ENCODE peak calls at places on chromosome 19, in nine cellular contexts. K, O, S, Y, D, L, N, Q and B are unnamed samples.

GRCh38 chr19:29308977-29309520 is 96.1 kb upstream of the UQCRFS1 start:
- DNase-seq in K (no peak), O (no peak), S (no peak), Y (no peak), D (no peak), L (no peak), N (no peak), Q (no peak), B (no peak)

GRCh38 chr19:6577410-6578125 is 13.4 kb downstream of the CD70 start:
- DNase-seq in K (no peak), O (no peak), S (no peak), Y (peak), D (no peak), L (peak), N (no peak), Q (no peak), B (peak)

GRCh38 chr19:17076539-17076919 is 952 bp downstream of the MYO9B start:
- DNase-seq in K (peak), O (peak), S (no peak), Y (no peak), D (no peak), L (peak), N (no peak), Q (no peak), B (no peak)

GRCh38 chr19:6639439-6639838 is 30.5 kb downstream of the TNFSF14 start:
- DNase-seq in K (no peak), O (no peak), S (no peak), Y (no peak), D (no peak), L (no peak), N (no peak), Q (no peak), B (no peak)

GRCh38 chr19:9885077-9885552 is 50.0 kb downstream of the PIN1 start:
- DNase-seq in K (no peak), O (no peak), S (no peak), Y (peak), D (no peak), L (no peak), N (no peak), Q (no peak), B (no peak)

GRCh38 chr19:46620716-46621115 is 4.2 kb downstream of the PTGIR start:
- DNase-seq in K (no peak), O (no peak), S (peak), Y (no peak), D (no peak), L (no peak), N (no peak), Q (no peak), B (no peak)

GRCh38 chr19:12647490-12648071 is 19.0 kb downstream of the MAN2B1 start:
- DNase-seq in K (peak), O (peak), S (peak), Y (peak), D (peak), L (peak), N (no peak), Q (peak), B (no peak)

GRCh38 chr19:6048348-6048747 is 62.0 kb downstream of the RFX2 start:
- DNase-seq in K (no peak), O (no peak), S (no peak), Y (no peak), D (no peak), L (no peak), N (no peak), Q (no peak), B (no peak)

GRCh38 chr19:28466107-28467045 is 746.6 kb downstream of the UQCRFS1 start:
- DNase-seq in K (peak), O (no peak), S (no peak), Y (peak), D (peak), L (peak), N (no peak), Q (peak), B (no peak)

GRCh38 chr19:39341122-39341719 is 1.0 kb upstream of the SAMD4B start:
- DNase-seq in K (no peak), O (no peak), S (no peak), Y (peak), D (no peak), L (peak), N (no peak), Q (peak), B (no peak)

GRCh38 chr19:12090807-12091206 is 26.3 kb downstream of the ZNF844 start:
- DNase-seq in K (peak), O (peak), S (peak), Y (peak), D (peak), L (peak), N (peak), Q (peak), B (peak)

GRCh38 chr19:1408300-1409203 is 1.2 kb downstream of the DAZAP1 start:
- DNase-seq in K (peak), O (peak), S (peak), Y (peak), D (peak), L (peak), N (no peak), Q (peak), B (no peak)

GRCh38 chr19:6086081-6086858 is 24.0 kb downstream of the RFX2 start:
- DNase-seq in K (no peak), O (no peak), S (no peak), Y (no peak), D (no peak), L (no peak), N (no peak), Q (no peak), B (no peak)

GRCh38 chr19:6276447-6276846 is 3.3 kb downstream of the MLLT1 start:
- DNase-seq in K (no peak), O (no peak), S (peak), Y (peak), D (peak), L (peak), N (peak), Q (no peak), B (no peak)

GRCh38 chr19:32642771-32643170 is 32.2 kb downstream of the ANKRD27 start:
- DNase-seq in K (no peak), O (no peak), S (no peak), Y (no peak), D (no peak), L (peak), N (no peak), Q (no peak), B (no peak)

GRCh38 chr19:46022431-46023310 is at the start of gene PGLYRP1:
- DNase-seq in K (no peak), O (no peak), S (no peak), Y (no peak), D (no peak), L (no peak), N (no peak), Q (no peak), B (no peak)

GRCh38 chr19:12838893-12839656 is 760 bp downstream of the MAST1 start:
- DNase-seq in K (no peak), O (no peak), S (no peak), Y (no peak), D (no peak), L (no peak), N (no peak), Q (no peak), B (no peak)

GRCh38 chr19:38455031-38455430 is 21.5 kb downstream of the RYR1 start:
- DNase-seq in K (no peak), O (no peak), S (no peak), Y (no peak), D (no peak), L (no peak), N (no peak), Q (no peak), B (no peak)

GRCh38 chr19:7699422-7700127 is 2.4 kb downstream of the FCER2 start:
- DNase-seq in K (no peak), O (no peak), S (no peak), Y (no peak), D (no peak), L (no peak), N (no peak), Q (no peak), B (peak)

GRCh38 chr19:45640849-45641273 is 1.7 kb upstream of the EML2 start:
- DNase-seq in K (no peak), O (peak), S (no peak), Y (peak), D (peak), L (peak), N (no peak), Q (peak), B (no peak)

GRCh38 chr19:42271861-42272534 is 2.9 kb downstream of the CIC start:
- DNase-seq in K (no peak), O (no peak), S (no peak), Y (no peak), D (no peak), L (no peak), N (no peak), Q (no peak), B (no peak)

GRCh38 chr19:10086032-10086903 is at the start of gene SHFL:
- DNase-seq in K (peak), O (peak), S (peak), Y (peak), D (peak), L (peak), N (no peak), Q (peak), B (no peak)

GRCh38 chr19:5287066-5287465 is 53.5 kb downstream of the PTPRS start:
- DNase-seq in K (no peak), O (no peak), S (no peak), Y (no peak), D (no peak), L (no peak), N (no peak), Q (no peak), B (peak)

GRCh38 chr19:31312629-31313244 is 36.5 kb downstream of the TSHZ3 start:
- DNase-seq in K (no peak), O (no peak), S (no peak), Y (no peak), D (no peak), L (no peak), N (no peak), Q (no peak), B (no peak)

GRCh38 chr19:31727536-31727935 is 378.3 kb upstream of the TSHZ3 start:
- DNase-seq in K (no peak), O (no peak), S (no peak), Y (no peak), D (no peak), L (no peak), N (no peak), Q (no peak), B (no peak)

GRCh38 chr19:49347835-49348234 is 12.6 kb downstream of the CD37 start:
- DNase-seq in K (peak), O (no peak), S (no peak), Y (no peak), D (no peak), L (no peak), N (no peak), Q (no peak), B (no peak)

GRCh38 chr19:44741841-44742352 is 6.6 kb upstream of the BCL3 start:
- DNase-seq in K (peak), O (peak), S (peak), Y (peak), D (peak), L (peak), N (peak), Q (peak), B (no peak)

GRCh38 chr19:54168174-54168917 is 4.6 kb downstream of the TMC4 start:
- DNase-seq in K (peak), O (peak), S (peak), Y (peak), D (peak), L (peak), N (peak), Q (peak), B (no peak)

DNA sequence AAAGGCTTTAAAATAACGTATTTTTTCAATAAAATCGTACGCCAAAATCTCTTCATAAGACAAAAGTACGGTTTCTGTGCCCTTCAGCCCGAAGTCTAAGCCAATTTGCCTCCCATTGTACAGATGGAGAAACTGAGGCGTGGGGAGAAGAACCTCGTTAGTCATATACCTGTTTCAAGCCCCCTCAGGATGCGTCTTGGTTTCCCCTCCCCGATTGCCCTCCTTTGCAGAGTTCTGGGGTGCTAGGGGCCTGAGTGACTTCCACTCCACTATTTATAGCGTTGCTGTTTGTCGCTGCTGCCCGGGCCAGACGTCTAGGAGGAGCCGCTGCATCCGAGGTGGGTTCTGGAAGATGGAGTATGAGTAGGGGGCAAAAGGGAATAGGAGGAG is 2.3 kb upstream of the LTBP4 start:
- DNase-seq in K (no peak), O (no peak), S (no peak), Y (no peak), D (no peak), L (no peak), N (no peak), Q (no peak), B (no peak)
- H3K27ac ChIP-seq in K (no peak), O (peak), S (peak), Y (no peak), D (no peak), L (peak), N (peak), Q (peak), B (no peak)

GRCh38 chr19:56841194-56841546 is 644 bp upstream of the PEG3 start:
- DNase-seq in K (no peak), O (no peak), S (no peak), Y (no peak), D (no peak), L (no peak), N (no peak), Q (no peak), B (no peak)

GRCh38 chr19:56839665-56840451 is 668 bp downstream of the PEG3 start:
- DNase-seq in K (no peak), O (peak), S (peak), Y (peak), D (peak), L (peak), N (peak), Q (peak), B (no peak)

GRCh38 chr19:56838930-56839664 is 1.4 kb downstream of the PEG3 start:
- DNase-seq in K (peak), O (peak), S (peak), Y (peak), D (peak), L (peak), N (peak), Q (peak), B (no peak)

GRCh38 chr19:56842421-56842820 is 1.9 kb upstream of the PEG3 start:
- DNase-seq in K (no peak), O (no peak), S (no peak), Y (no peak), D (no peak), L (no peak), N (no peak), Q (no peak), B (no peak)

DNA sequence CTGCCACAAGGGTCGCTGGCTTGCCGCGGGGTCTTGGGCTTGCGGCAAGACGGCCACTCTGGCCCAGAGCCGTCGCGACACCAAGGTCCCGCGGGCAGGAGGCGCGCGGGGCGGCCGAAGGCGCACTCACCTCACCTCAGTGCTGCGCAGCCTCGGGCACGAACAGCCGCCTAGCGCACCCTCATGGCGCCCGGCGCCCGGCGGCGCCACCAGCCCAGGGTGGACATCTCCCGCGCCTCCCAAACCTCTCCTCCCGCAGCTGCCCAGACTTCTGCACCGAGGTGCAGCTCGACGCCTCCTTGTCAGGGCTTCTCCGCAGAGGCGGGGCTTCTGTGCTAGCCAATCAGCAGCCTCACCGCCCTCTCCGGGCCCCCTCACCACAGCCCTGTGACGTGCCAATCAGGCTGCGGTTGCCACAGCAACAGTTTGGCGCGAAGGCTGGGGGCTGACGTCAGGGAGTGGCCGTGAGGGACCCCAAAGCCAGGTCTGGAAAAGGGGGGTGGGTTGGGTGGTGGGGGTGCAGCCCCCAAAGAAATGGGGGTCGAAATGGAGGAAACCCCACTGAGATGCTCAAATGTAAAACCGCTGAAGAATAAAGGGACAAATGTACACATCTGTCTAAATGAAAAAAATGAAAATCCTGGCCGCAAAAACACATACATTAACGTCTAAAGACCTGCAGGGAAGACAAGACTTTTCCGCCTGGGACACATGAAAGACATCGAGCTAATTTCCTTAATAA is at the start of the genes PEG3 and ZIM2:
- DNase-seq in K (no peak), O (no peak), S (peak), Y (peak), D (no peak), L (peak), N (peak), Q (no peak), B (no peak)
- H3K27ac ChIP-seq in K (no peak), O (peak), S (peak), Y (peak), D (no peak), L (peak), N (peak), Q (peak), B (no peak)

GRCh38 chr19:2802826-2803225 is 16.8 kb upstream of the ZNF554 start:
- DNase-seq in K (no peak), O (no peak), S (no peak), Y (no peak), D (no peak), L (no peak), N (no peak), Q (no peak), B (no peak)

GRCh38 chr19:2805261-2805900 is 14.3 kb upstream of the ZNF554 start:
- DNase-seq in K (no peak), O (no peak), S (no peak), Y (no peak), D (no peak), L (no peak), N (no peak), Q (no peak), B (no peak)

GRCh38 chr19:2803486-2804155 is 16.0 kb upstream of the ZNF554 start:
- DNase-seq in K (no peak), O (no peak), S (no peak), Y (no peak), D (no peak), L (no peak), N (no peak), Q (no peak), B (no peak)

GRCh38 chr19:2805991-2806649 is 13.5 kb upstream of the ZNF554 start:
- DNase-seq in K (no peak), O (peak), S (no peak), Y (no peak), D (no peak), L (no peak), N (no peak), Q (no peak), B (no peak)

DNA sequence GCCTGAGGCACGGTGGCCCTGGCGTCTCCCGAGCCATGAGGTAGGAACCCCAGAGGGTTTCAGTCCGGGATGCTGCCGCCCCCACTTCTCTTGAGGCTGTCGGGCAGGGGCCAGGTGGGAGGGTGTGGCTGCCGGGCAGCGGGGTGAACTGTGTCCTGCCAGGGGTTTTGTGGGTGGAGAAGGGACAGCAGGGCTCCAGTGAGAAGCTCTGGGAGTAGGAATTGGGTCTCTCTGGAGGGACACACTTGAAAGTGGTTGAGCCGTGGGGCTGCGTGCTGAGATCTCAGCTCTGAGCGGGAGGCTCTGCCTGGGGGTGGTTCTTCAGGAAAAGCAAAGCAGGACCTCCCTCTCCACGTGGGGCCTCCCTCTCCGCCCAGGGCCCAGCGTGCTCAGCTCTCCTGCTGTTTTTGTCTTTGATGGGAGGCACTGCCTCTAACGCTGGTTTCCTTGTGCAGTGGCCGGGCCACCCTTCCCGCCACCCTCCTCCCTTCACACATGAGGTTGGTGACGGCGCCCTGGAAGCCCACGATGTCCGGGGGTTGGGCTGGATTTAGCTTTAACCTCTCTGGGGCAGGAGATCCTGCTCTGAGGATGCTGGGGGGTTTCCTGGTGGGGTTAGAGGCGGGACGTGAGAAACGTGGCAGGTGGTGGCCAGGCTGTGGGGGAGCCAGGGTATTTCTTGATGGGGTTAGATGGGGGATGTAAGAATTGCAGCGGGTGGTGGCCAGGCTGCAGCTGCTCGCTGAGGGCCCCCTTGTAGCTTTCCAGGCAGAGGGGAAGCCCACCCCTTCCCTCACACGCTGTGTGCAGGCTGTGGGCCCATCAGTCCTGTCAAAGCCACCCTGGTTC is 15.3 kb upstream of the ZNF554 start:
- DNase-seq in K (no peak), O (no peak), S (no peak), Y (no peak), D (no peak), L (no peak), N (no peak), Q (no peak), B (no peak)
- H3K27ac ChIP-seq in K (no peak), O (no peak), S (no peak), Y (no peak), D (no peak), L (no peak), N (no peak), Q (no peak), B (no peak)

GRCh38 chr19:35128398-35129057 is 6.3 kb downstream of the LGI4 start:
- DNase-seq in K (no peak), O (no peak), S (no peak), Y (no peak), D (no peak), L (no peak), N (no peak), Q (no peak), B (no peak)
- H3K27ac ChIP-seq in K (no peak), O (peak), S (no peak), Y (no peak), D (no peak), L (peak), N (no peak), Q (no peak), B (no peak)

GRCh38 chr19:15399635-15400034 is 19.2 kb downstream of the AKAP8L start:
- DNase-seq in K (no peak), O (no peak), S (peak), Y (no peak), D (no peak), L (no peak), N (no peak), Q (no peak), B (no peak)

GRCh38 chr19:15401397-15401710 is 17.4 kb downstream of the AKAP8L start:
- DNase-seq in K (no peak), O (no peak), S (no peak), Y (no peak), D (no peak), L (no peak), N (no peak), Q (no peak), B (no peak)

GRCh38 chr19:15399234-15399515 is 19.6 kb upstream of the AKAP8 start:
- DNase-seq in K (no peak), O (no peak), S (peak), Y (no peak), D (no peak), L (no peak), N (no peak), Q (no peak), B (no peak)

GRCh38 chr19:15402411-15403150 is 16.2 kb downstream of the AKAP8L start:
- DNase-seq in K (no peak), O (no peak), S (no peak), Y (no peak), D (no peak), L (no peak), N (no peak), Q (no peak), B (no peak)

GRCh38 chr19:15400521-15401396 is 18.0 kb downstream of the AKAP8L start:
- DNase-seq in K (no peak), O (no peak), S (peak), Y (no peak), D (no peak), L (no peak), N (no peak), Q (no peak), B (no peak)
- H3K27ac ChIP-seq in K (no peak), O (no peak), S (no peak), Y (peak), D (no peak), L (no peak), N (no peak), Q (peak), B (no peak)

DNA sequence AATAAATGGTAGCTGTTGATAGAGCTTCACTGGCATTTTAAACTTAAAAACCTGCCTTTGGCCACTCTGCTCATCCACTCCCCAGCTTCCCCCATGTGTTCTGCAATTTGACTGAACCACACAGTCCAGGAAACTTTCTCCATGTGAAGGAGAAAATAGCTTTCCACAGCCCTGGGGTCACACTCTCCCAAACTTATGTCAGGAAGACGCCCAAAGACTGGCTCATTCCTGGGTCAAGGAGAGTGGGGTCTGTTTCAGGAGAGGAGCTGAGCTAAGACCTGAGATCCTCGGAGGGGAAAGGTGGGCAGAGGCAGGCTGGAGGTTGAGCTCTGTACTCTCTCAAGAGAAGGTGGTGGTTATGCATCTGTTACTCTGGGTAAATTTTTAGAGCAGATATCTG is 48.7 kb upstream of the GPI start:
- DNase-seq in K (no peak), O (no peak), S (no peak), Y (no peak), D (no peak), L (no peak), N (no peak), Q (no peak), B (no peak)
- H3K27ac ChIP-seq in K (peak), O (peak), S (no peak), Y (peak), D (peak), L (no peak), N (no peak), Q (no peak), B (no peak)